ENCODE peak calls at places on chromosomes 12 and 14, in four cellular contexts. Y is progenitor cell of endocrine pancreas, N is IMR-90, I is GM20000. A is an unnamed sample.

GRCh38 chr14:76271371-76271770 is 104.6 kb upstream of the ESRRB start:
- DNase-seq in Y (no peak), N (no peak), I (no peak), A (peak)

GRCh38 chr14:63050694-63051093 is 5.4 kb upstream of the KCNH5 start:
- DNase-seq in Y (no peak), N (no peak), I (no peak), A (no peak)

GRCh38 chr12:26740991-26741390 is 92.0 kb downstream of the ITPR2 start:
- DNase-seq in Y (no peak), N (no peak), I (no peak), A (no peak)

GRCh38 chr12:32139064-32139421 is 32.4 kb downstream of the BICD1 start:
- DNase-seq in Y (no peak), N (peak), I (peak), A (no peak)

GRCh38 chr14:101821528-101821927 is 60.0 kb downstream of the PPP2R5C start:
- DNase-seq in Y (no peak), N (no peak), I (no peak), A (no peak)

GRCh38 chr12:66164349-66164821 is 5.4 kb downstream of the TMBIM4 start:
- DNase-seq in Y (no peak), N (peak), I (no peak), A (no peak)

GRCh38 chr12:2739832-2740641 is 54.7 kb upstream of the FKBP4 start:
- DNase-seq in Y (no peak), N (peak), I (no peak), A (no peak)

GRCh38 chr14:76191297-76191696 is 39.6 kb downstream of the GPATCH2L start:
- DNase-seq in Y (no peak), N (no peak), I (no peak), A (no peak)

GRCh38 chr12:78118486-78118885 is 287.8 kb downstream of the NAV3 start:
- DNase-seq in Y (no peak), N (peak), I (no peak), A (no peak)

GRCh38 chr12:6925239-6925542 is 2.6 kb upstream of the ATN1 start:
- DNase-seq in Y (no peak), N (no peak), I (no peak), A (no peak)

GRCh38 chr14:104424406-104425072 is 155.0 kb upstream of the C14orf180 start:
- DNase-seq in Y (no peak), N (no peak), I (no peak), A (no peak)

GRCh38 chr12:53265783-53266182 is 2.3 kb upstream of the ESPL1 start:
- DNase-seq in Y (no peak), N (no peak), I (no peak), A (no peak)

GRCh38 chr12:53268637-53269562 is 801 bp downstream of the ESPL1 start:
- DNase-seq in Y (no peak), N (no peak), I (no peak), A (no peak)

GRCh38 chr12:53268009-53268636 is at the start of gene ESPL1:
- DNase-seq in Y (peak), N (peak), I (peak), A (peak)

DNA sequence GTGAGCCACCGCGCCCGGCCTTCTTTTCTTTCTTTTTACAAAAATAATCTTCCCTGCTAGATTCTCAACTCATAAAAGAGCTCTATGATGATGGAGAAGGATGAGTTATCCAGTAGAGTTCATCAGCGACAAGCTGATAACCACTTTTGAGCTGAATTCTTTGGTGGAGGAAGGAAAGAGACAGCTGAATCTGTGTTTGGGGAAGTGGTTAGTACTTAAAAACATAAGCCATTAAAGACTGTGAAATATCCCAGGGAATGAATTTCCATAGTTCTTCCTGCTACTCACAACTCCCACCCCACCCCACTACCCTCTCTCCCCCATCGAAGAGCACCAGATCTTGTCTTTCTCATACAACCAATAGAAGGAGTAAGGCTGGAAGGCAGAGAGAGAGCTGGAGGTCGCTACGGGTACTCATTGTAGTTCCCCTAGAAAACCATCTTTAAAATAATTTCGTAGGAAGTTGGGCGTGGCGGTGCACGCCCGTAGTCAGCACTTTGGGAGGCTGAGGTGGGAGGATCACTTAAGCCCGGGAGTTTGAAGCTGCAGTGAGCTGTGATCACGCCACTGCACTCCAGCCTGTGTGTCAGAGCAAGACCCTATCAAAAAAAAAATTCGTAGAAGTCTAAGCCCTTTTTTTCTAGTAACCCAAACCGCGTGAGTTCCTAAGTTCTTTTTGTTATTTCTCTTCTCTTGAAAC is 640 bp upstream of the ESPL1 start:
- DNase-seq in Y (no peak), N (no peak), I (no peak), A (no peak)
- TF ChIP-seq CTCF in Y (no peak), N (no peak), I (no peak), A (no peak)

GRCh38 chr14:93104961-93105360 is 10.8 kb downstream of the ITPK1 start:
- DNase-seq in Y (no peak), N (no peak), I (no peak), A (no peak)
- TF ChIP-seq CTCF in Y (peak), N (no peak), I (no peak), A (no peak)

GRCh38 chr12:105084251-105085250 is at the start of gene ALDH1L2:
- DNase-seq in Y (peak), N (peak), I (peak), A (peak)
- TF ChIP-seq CTCF in Y (no peak), N (no peak), I (no peak), A (no peak)

DNA sequence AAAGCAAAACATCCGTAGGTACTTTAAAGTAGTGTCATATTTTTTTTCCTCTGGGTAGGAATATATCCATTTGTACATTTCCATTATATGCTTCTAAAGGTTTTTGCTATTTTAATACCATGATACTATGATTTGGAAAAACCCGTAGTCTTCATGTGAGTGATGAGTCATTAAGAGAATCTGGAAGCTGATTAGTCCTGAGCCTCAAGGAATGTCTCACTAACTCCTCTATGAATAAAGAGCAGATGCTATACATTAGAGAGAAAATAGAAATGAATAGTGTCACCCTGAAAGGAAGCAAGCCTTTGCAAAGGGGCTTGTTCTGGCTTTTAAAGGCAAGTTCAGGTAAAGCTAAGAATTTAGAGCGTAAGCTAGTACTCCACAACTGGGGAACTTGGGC is 432.2 kb downstream of the CCDC91 start:
- DNase-seq in Y (no peak), N (peak), I (no peak), A (no peak)
- TF ChIP-seq CTCF in Y (no peak), N (no peak), I (no peak), A (no peak)

DNA sequence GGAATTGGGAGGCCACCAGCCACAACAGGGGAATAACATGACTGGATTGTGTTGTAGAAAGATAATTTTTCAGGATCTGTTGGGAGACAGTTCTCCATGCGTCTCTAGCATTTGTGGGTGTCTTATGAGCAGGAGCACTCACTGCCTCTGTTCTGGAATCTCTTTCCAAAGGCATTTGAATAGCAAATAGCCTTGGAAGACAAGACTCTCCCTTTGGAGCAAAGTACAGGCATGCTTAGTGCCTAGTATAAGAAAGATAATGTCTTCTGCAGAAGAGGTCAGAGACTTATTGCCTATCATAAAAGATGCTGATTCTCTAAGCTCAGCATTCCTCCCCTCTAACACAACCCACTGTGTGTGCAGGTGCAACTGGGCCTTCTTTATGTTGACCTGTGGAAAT is 58.3 kb downstream of the VCPKMT start:
- DNase-seq in Y (no peak), N (no peak), I (no peak), A (no peak)
- TF ChIP-seq CTCF in Y (no peak), N (no peak), I (no peak), A (no peak)

A was measured in osteocyte.